ENCODE peak calls at places on chromosomes 11 and 22, in nine cellular contexts. V is T1000; Q is tibial artery; D is EL; J is BE2C; G is activated T-cell treated with anti-CD3 and anti-CD28 coated beads for 1 hour; E is choroid plexus epithelial cell; N is T47D; X is CD8-positive, alpha-beta memory T cell. O is an unnamed sample.

GRCh38 chr11:70233034-70233433 is 29.9 kb downstream of the FADD start:
- DNase-seq in V (no peak), J (no peak), N (no peak), G (no peak), Q (no peak), D (no peak), X (no peak), E (no peak), O (no peak)

GRCh38 chr22:33299245-33299956 is 241.2 kb upstream of the SYN3 start:
- DNase-seq in D (no peak), V (no peak), G (no peak), X (no peak), N (no peak), Q (no peak), J (no peak), E (peak), O (no peak)

GRCh38 chr11:57008373-57008772 is 19.7 kb downstream of the OR5AK2 start:
- DNase-seq in J (no peak), D (no peak), E (no peak), G (no peak), N (no peak), X (no peak), V (no peak), Q (no peak), O (no peak)

GRCh38 chr11:115103921-115104320 is 400.3 kb downstream of the CADM1 start:
- DNase-seq in D (no peak), J (no peak), X (no peak), N (no peak), G (no peak), V (no peak), E (no peak), Q (no peak), O (no peak)

GRCh38 chr22:38751422-38752346 is 4.1 kb downstream of the SUN2 start:
- DNase-seq in Q (peak), D (no peak), E (no peak), G (peak), J (no peak), N (peak), X (peak), V (no peak), O (peak)

GRCh38 chr11:103091441-103091809 is 535 bp downstream of the DCUN1D5 start:
- DNase-seq in V (no peak), E (peak), J (peak), N (peak), D (peak), X (peak), Q (no peak), G (peak), O (peak)

GRCh38 chr11:66545701-66546367 is at the start of gene ZDHHC24:
- DNase-seq in V (peak), D (peak), N (peak), X (peak), Q (peak), G (peak), E (peak), J (peak), O (peak)

GRCh38 chr11:110947100-110947499 is 234.9 kb upstream of the ARHGAP20 start:
- DNase-seq in E (no peak), Q (no peak), G (no peak), V (no peak), J (no peak), N (no peak), D (no peak), X (no peak), O (no peak)

GRCh38 chr11:120331301-120331966 is 4.8 kb upstream of the ARHGEF12 start:
- DNase-seq in G (no peak), J (no peak), N (peak), Q (no peak), E (peak), V (no peak), D (peak), X (no peak), O (peak)

GRCh38 chr11:123480290-123480815 is 50.3 kb downstream of the GRAMD1B start:
- DNase-seq in Q (no peak), D (no peak), X (no peak), J (no peak), V (no peak), N (no peak), G (no peak), E (no peak), O (no peak)

GRCh38 chr22:43554259-43554636 is 142.4 kb downstream of the MPPED1 start:
- DNase-seq in Q (no peak), V (no peak), G (no peak), N (no peak), E (no peak), J (no peak), X (no peak), D (no peak), O (no peak)

GRCh38 chr11:82906236-82906635 is 4.7 kb downstream of the DDIAS start:
- DNase-seq in N (peak), E (peak), G (no peak), J (no peak), X (no peak), V (no peak), D (peak), Q (no peak), O (peak)

GRCh38 chr11:32792948-32793475 is 1.4 kb downstream of the CCDC73 start:
- DNase-seq in G (peak), D (peak), Q (peak), N (peak), E (peak), V (peak), X (peak), J (peak), O (peak)

GRCh38 chr11:47188262-47188661 is 2.0 kb upstream of the PACSIN3 start:
- DNase-seq in G (no peak), E (no peak), X (no peak), N (no peak), V (no peak), D (no peak), J (peak), Q (no peak), O (no peak)

GRCh38 chr11:76424379-76424778 is 20.4 kb upstream of the EMSY start:
- DNase-seq in D (no peak), G (no peak), J (no peak), E (no peak), X (no peak), N (no peak), V (no peak), Q (no peak), O (no peak)

GRCh38 chr22:27730649-27731433 is 70.7 kb downstream of the MN1 start:
- DNase-seq in E (no peak), N (no peak), D (no peak), X (no peak), Q (no peak), G (no peak), V (no peak), J (no peak), O (no peak)

GRCh38 chr11:1942541-1943260 is 4.4 kb upstream of the MRPL23 start:
- DNase-seq in J (peak), N (no peak), G (no peak), X (peak), D (no peak), E (no peak), V (no peak), Q (no peak), O (no peak)

GRCh38 chr11:4495487-4495886 is 13.0 kb downstream of the OR52K1 start:
- DNase-seq in D (no peak), V (no peak), N (no peak), Q (no peak), E (no peak), X (no peak), J (no peak), G (no peak), O (peak)

GRCh38 chr11:72781063-72781312 is 12.9 kb downstream of the STARD10 start:
- DNase-seq in Q (no peak), J (no peak), N (peak), X (no peak), G (no peak), E (no peak), D (no peak), V (no peak), O (peak)

GRCh38 chr11:10380921-10381320 is 74.1 kb upstream of the AMPD3 start:
- DNase-seq in E (no peak), N (no peak), J (no peak), V (no peak), D (no peak), Q (no peak), G (no peak), X (no peak), O (no peak)

O was measured in trophoblast cell.